ENCODE peak calls at places on chromosome 11, in seven cellular contexts. Y is stomach, F is kidney epithelial cell, G is H7, J is fibroblast of lung, A is aorta, E is lower leg skin. K is an unnamed sample.

GRCh38 chr11:108551653-108552462 is 41.7 kb downstream of the EXPH5 start:
- DNase-seq in Y (no peak), F (no peak), G (no peak), J (peak), A (no peak), E (peak), K (no peak)

GRCh38 chr11:119189393-119189792 is 4.1 kb downstream of the NHERF4 start:
- DNase-seq in Y (no peak), F (no peak), G (peak), J (no peak), A (no peak), E (no peak), K (no peak)

GRCh38 chr11:34960277-34960676 is 43.9 kb downstream of the PDHX start:
- DNase-seq in Y (no peak), F (no peak), G (no peak), J (no peak), A (no peak), E (no peak), K (no peak)

GRCh38 chr11:74754507-74755255 is 6.0 kb downstream of the RNF169 start:
- DNase-seq in Y (no peak), F (peak), G (no peak), J (peak), A (no peak), E (no peak), K (peak)

GRCh38 chr11:78560826-78561484 is 13.7 kb downstream of the NARS2 start:
- DNase-seq in Y (no peak), F (no peak), G (no peak), J (peak), A (no peak), E (no peak), K (no peak)

GRCh38 chr11:78161937-78162336 is 22.5 kb upstream of the ALG8 start:
- DNase-seq in Y (no peak), F (no peak), G (no peak), J (peak), A (peak), E (no peak), K (no peak)

GRCh38 chr11:75346912-75347647 is 4.4 kb downstream of the ARRB1 start:
- DNase-seq in Y (peak), F (no peak), G (peak), J (peak), A (peak), E (no peak), K (no peak)

GRCh38 chr11:34624069-34624468 is 3.2 kb downstream of the EHF start:
- DNase-seq in Y (peak), F (no peak), G (no peak), J (no peak), A (no peak), E (no peak), K (no peak)

GRCh38 chr11:60870733-60871377 is 3.5 kb downstream of the ZP1 start:
- DNase-seq in Y (no peak), F (no peak), G (no peak), J (no peak), A (no peak), E (no peak), K (no peak)

DNA sequence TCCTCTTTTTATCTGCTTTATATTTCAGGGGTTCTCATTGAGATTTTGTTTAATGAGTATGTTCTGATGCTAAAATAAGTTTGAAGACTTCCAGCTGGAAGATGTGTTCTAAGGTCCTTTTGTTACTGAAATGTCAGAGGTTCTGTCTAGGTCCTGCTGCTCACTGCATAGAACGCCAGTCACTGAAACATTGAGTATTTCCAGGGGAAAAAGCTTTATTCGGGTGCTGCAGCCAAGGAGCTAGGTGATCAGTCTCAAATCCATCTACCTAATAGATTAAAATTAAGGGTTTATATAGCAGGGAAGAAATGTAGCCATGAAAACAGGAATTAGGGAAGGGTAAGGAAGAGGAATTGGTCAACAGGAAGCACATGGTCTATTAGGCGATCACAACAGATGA is 19.7 kb downstream of the SVIP start:
- DNase-seq in Y (no peak), F (no peak), G (no peak), J (no peak), A (no peak), E (no peak), K (no peak)
- H3K4me3 ChIP-seq in Y (no peak), F (no peak), G (no peak), J (no peak), A (no peak), E (no peak), K (no peak)

GRCh38 chr11:67586568-67587250 is 3.1 kb downstream of the GSTP1 start:
- DNase-seq in Y (no peak), F (no peak), G (no peak), J (no peak), A (no peak), E (no peak), K (no peak)

GRCh38 chr11:67583319-67584204 is at the start of gene GSTP1:
- DNase-seq in Y (peak), F (peak), G (peak), J (peak), A (peak), E (peak), K (peak)

GRCh38 chr11:67584205-67584880 is 731 bp downstream of the GSTP1 start:
- DNase-seq in Y (peak), F (no peak), G (peak), J (peak), A (peak), E (peak), K (peak)

GRCh38 chr11:67585911-67586310 is 2.3 kb downstream of the GSTP1 start:
- DNase-seq in Y (no peak), F (no peak), G (no peak), J (no peak), A (no peak), E (no peak), K (no peak)

GRCh38 chr11:67584881-67585873 is 1.6 kb downstream of the GSTP1 start:
- DNase-seq in Y (no peak), F (no peak), G (peak), J (no peak), A (no peak), E (peak), K (no peak)
- H3K4me3 ChIP-seq in Y (peak), F (peak), G (peak), J (peak), A (peak), E (no peak), K (peak)

DNA sequence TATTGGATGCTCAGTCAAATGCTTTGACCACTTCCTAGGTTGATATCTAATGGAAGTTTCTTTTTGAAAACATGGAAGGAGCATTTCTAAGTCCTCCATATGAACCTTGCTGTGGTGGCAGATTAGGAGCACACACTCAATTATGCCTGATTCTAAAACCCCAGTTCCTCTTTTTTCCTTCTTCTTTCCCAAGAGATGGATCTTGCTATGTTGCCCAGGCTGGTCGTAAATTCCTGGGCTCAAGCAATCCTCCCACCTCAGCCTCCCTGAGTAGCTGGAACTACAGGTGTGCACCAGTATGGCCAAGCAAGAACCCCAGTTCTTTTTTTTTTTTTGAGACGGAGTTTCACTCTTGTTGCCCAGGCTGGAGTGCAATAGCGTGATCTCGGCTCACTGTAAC is 3.0 kb downstream of the LYVE1 start:
- DNase-seq in Y (no peak), F (no peak), G (no peak), J (no peak), A (no peak), E (no peak), K (no peak)
- H3K4me3 ChIP-seq in Y (no peak), F (no peak), G (no peak), J (no peak), A (no peak), E (no peak), K (no peak)

GRCh38 chr11:468036-468435 is 18.0 kb downstream of the PTDSS2 start:
- DNase-seq in Y (no peak), F (no peak), G (no peak), J (no peak), A (no peak), E (no peak), K (no peak)

GRCh38 chr11:472272-472671 is 22.2 kb downstream of the PTDSS2 start:
- DNase-seq in Y (no peak), F (no peak), G (peak), J (no peak), A (no peak), E (no peak), K (no peak)

GRCh38 chr11:471468-472145 is 21.5 kb downstream of the PTDSS2 start:
- DNase-seq in Y (no peak), F (no peak), G (no peak), J (no peak), A (no peak), E (no peak), K (no peak)

GRCh38 chr11:468493-468892 is 18.4 kb downstream of the PTDSS2 start:
- DNase-seq in Y (no peak), F (no peak), G (peak), J (no peak), A (no peak), E (no peak), K (no peak)

DNA sequence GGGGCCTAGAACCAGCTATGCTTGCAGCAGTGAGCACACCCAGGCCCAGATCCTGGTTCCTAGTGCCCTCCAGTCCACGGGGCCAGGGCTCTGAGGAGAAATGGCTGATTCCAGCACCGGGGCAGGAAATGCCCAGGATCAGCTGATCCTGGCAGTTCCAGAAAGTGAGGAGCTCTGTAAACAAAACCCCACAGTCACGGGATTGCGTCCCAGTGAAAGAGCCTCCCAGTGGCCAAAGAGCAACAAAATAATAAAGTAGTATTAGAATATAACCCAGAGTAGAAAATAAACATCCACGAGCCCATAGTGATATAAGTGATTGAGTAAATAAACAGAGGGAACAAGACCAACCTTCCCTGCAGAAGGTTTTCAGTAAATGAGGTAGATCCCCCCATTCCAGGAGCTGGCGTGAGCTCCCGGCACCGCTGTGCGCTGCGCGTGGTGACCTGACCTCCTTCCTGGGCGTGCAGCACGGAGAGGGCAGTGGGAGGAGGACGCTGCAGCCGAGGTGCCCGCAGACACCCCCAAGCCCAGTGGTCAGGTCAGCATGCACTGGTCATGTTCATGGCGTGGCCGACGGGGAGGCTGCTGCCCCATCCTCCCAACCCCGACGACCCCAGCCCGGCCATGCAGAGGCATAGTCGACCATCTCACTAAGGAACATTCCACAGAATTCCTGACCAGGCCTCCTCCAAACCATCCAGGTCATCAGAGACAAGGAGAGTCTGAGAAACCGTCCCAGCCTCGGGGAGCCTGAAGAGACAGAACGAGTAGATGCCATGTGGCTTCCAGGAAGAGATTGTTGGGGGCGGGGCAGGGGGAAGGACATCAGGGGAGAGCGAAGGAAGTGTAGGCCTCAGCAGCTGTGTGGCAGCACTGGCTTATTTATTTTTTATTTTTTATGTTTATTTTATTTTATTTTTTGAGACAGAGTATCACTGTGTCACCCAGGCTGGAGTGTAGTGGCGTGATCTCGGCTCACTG is 19.9 kb downstream of the PTDSS2 start:
- DNase-seq in Y (peak), F (peak), G (peak), J (peak), A (peak), E (no peak), K (no peak)
- H3K4me3 ChIP-seq in Y (peak), F (no peak), G (no peak), J (peak), A (no peak), E (no peak), K (peak)

DNA sequence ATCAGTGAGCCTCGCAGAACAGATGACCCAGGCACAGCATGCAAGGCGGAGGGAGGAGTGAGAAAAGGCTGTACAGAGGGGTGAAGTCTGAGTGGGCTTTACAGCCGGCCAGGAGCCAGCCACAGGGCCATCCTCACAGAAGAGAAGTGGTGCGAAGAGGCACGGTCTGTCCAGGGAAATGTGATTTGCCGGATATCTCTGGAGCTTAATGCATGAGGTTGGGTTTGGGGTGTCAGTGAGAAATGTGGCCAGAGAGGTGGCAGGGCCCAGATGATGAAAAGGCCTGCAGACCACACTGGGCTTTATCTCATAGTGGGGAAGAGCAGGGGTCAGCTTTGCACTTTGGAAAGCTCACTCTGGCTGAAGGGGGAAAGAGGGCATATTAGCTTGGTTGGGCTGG is 255.2 kb downstream of the BUD13 start:
- DNase-seq in Y (peak), F (no peak), G (no peak), J (no peak), A (peak), E (peak), K (no peak)
- H3K4me3 ChIP-seq in Y (no peak), F (no peak), G (no peak), J (no peak), A (no peak), E (no peak), K (no peak)

DNA sequence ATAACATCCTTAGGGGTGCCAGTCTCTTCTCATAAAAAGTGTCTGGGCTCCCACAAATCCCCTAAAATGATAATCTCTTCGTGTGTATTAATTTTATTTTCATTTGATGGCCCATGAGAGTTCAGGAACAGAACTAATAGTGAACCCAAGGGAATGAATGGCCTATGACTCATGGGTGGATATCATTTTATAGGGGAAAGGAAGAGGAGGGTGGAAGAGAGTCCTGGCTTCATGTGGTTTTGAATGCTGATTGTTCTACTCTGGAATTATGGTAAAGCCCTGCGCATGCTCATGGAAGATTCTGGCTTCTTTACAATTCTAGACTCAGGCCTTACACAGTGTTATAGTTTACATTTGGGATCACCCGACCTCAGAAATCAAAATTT is 35.3 kb downstream of the MAML2 start:
- DNase-seq in Y (no peak), F (peak), G (no peak), J (peak), A (no peak), E (no peak), K (peak)
- H3K4me3 ChIP-seq in Y (peak), F (peak), G (no peak), J (peak), A (peak), E (no peak), K (peak)

GRCh38 chr11:114176321-114176720 is 116.8 kb downstream of the ZBTB16 start:
- DNase-seq in Y (peak), F (no peak), G (no peak), J (no peak), A (no peak), E (no peak), K (no peak)
- H3K4me3 ChIP-seq in Y (no peak), F (no peak), G (no peak), J (no peak), A (no peak), E (no peak), K (no peak)

K was measured in AG09309.